ENCODE peak calls at places on chromosomes 5 and 9, in eight cellular contexts. B is HCT116, E is neural progenitor cell, U is hepatocyte, T is SK-N-SH, Y is MM.1S, Q is GM23248, L is GM23338. P is an unnamed sample. For H3K27me3 and H3K36me3, the result is how much of the 10 kb centered on the place peaks cover.

GRCh38 chr5:153490124-153491085 is at the start of gene GRIA1:
- DNase-seq in B (no peak), E (peak), U (peak), T (peak), Y (no peak), Q (peak), L (peak), P (no peak)

GRCh38 chr9:97059661-97060060 is 20.7 kb upstream of the CTSV start:
- DNase-seq in B (peak), E (no peak), U (peak), T (no peak), Y (no peak), Q (peak), L (no peak), P (peak)

GRCh38 chr9:124724415-124725067 is 46.6 kb downstream of the NR6A1 start:
- DNase-seq in B (no peak), E (no peak), U (no peak), T (no peak), Y (no peak), Q (no peak), L (no peak), P (no peak)

GRCh38 chr5:15009420-15009819 is 137.8 kb upstream of the ANKH start:
- DNase-seq in B (peak), E (no peak), U (peak), T (peak), Y (no peak), Q (peak), L (no peak), P (peak)

GRCh38 chr5:157918811-157919742 is 60.1 kb upstream of the CLINT1 start:
- DNase-seq in B (no peak), E (no peak), U (peak), T (no peak), Y (no peak), Q (peak), L (no peak), P (no peak)

GRCh38 chr9:124078641-124079040 is 67.1 kb downstream of the LHX2 start:
- DNase-seq in B (no peak), E (no peak), U (no peak), T (no peak), Y (no peak), Q (peak), L (no peak), P (peak)

GRCh38 chr9:109194157-109194556 is 27.1 kb upstream of the FRRS1L start:
- DNase-seq in B (no peak), E (no peak), U (no peak), T (no peak), Y (no peak), Q (no peak), L (no peak), P (no peak)

GRCh38 chr5:51382759-51383493 is at the start of gene ISL1:
- DNase-seq in B (peak), E (peak), U (peak), T (peak), Y (no peak), Q (peak), L (peak), P (peak)

GRCh38 chr5:123717139-123717538 is 205.2 kb downstream of the CSNK1G3 start:
- DNase-seq in B (no peak), E (no peak), U (no peak), T (no peak), Y (no peak), Q (peak), L (no peak), P (peak)

GRCh38 chr5:41935544-41935943 is 10.5 kb downstream of the FBXO4 start:
- DNase-seq in B (no peak), E (peak), U (no peak), T (no peak), Y (no peak), Q (no peak), L (peak), P (no peak)

GRCh38 chr9:113131689-113132151 is 19.1 kb upstream of the SLC31A2 start:
- DNase-seq in B (no peak), E (peak), U (peak), T (no peak), Y (peak), Q (peak), L (peak), P (peak)

GRCh38 chr5:65172486-65173129 is 309.1 kb downstream of the ADAMTS6 start:
- DNase-seq in B (no peak), E (no peak), U (no peak), T (no peak), Y (no peak), Q (peak), L (no peak), P (no peak)

GRCh38 chr9:117315236-117315635 is 99.6 kb downstream of the ASTN2 start:
- DNase-seq in B (no peak), E (no peak), U (no peak), T (no peak), Y (no peak), Q (no peak), L (no peak), P (no peak)

GRCh38 chr5:120678279-120678678 is 214.2 kb downstream of the PRR16 start:
- DNase-seq in B (no peak), E (no peak), U (no peak), T (no peak), Y (no peak), Q (peak), L (no peak), P (no peak)

GRCh38 chr5:141747152-141747640 is 65.2 kb upstream of the ARAP3 start:
- DNase-seq in B (peak), E (peak), U (peak), T (peak), Y (no peak), Q (peak), L (peak), P (peak)

GRCh38 chr9:6152824-6153223 is 62.8 kb upstream of the IL33 start:
- DNase-seq in B (no peak), E (no peak), U (no peak), T (no peak), Y (no peak), Q (no peak), L (no peak), P (peak)

GRCh38 chr5:14399054-14399657 is 182.4 kb upstream of the OTULINL start:
- DNase-seq in B (peak), E (peak), U (peak), T (peak), Y (peak), Q (peak), L (peak), P (peak)

GRCh38 chr5:106288977-106289376 is 1381.8 kb downstream of the EFNA5 start:
- DNase-seq in B (no peak), E (no peak), U (no peak), T (no peak), Y (no peak), Q (no peak), L (no peak), P (peak)

GRCh38 chr5:172902497-172903472 is 56.4 kb upstream of the RPL26L1 start:
- DNase-seq in B (peak), E (peak), U (peak), T (peak), Y (no peak), Q (peak), L (peak), P (peak)

DNA sequence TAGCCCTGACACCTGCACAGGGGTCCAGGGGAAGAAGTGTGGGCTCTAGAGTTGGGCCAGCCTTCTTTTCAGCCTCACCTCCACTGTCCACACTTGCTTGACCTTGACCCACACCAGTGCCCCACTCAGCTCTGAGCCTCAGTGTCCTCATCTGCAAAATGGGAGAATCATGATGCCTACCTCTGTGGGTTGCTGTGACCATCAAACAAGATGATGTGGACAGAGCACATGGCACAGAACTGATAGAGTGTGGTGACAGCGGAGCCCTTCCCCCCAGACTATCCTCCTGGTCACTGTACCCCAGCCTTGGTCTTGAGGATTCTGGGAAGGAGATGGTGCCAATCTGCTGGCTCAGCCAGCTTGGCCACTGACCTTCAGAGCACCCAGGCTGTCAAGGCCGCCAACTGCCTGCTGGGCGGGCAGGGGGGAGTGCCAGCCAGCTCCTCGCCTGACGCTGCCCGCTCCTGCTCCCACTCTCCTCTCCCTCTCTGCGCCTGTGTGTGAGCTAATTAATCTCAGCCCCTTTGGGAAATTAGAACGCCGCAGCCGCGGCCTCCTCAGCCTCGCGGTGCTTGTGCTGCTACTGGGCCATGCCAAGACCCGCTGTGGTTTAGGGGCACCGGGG is 16.7 kb downstream of the CXXC5 start:
- DNase-seq in B (no peak), E (no peak), U (no peak), T (peak), Y (no peak), Q (no peak), L (no peak), P (no peak)
- TF ChIP-seq EZH2phosphoT487 in B (no peak), E (no peak), U (no peak), T (no peak), Y (no peak), Q (no peak), L (no peak), P (no peak)

GRCh38 chr5:1850324-1851154 is 32.2 kb downstream of the IRX4 start:
- DNase-seq in B (no peak), E (no peak), U (no peak), T (no peak), Y (no peak), Q (no peak), L (peak), P (no peak)

GRCh38 chr5:1855075-1855474 is 27.6 kb downstream of the IRX4 start:
- DNase-seq in B (no peak), E (no peak), U (no peak), T (no peak), Y (no peak), Q (no peak), L (no peak), P (no peak)

GRCh38 chr5:1852324-1852947 is 30.3 kb downstream of the IRX4 start:
- DNase-seq in B (no peak), E (no peak), U (no peak), T (no peak), Y (no peak), Q (no peak), L (no peak), P (no peak)

GRCh38 chr5:1853531-1853930 is 29.2 kb downstream of the IRX4 start:
- DNase-seq in B (no peak), E (no peak), U (no peak), T (no peak), Y (no peak), Q (no peak), L (no peak), P (no peak)

GRCh38 chr5:1851290-1851934 is 31.3 kb downstream of the IRX4 start:
- DNase-seq in B (no peak), E (peak), U (no peak), T (no peak), Y (no peak), Q (no peak), L (peak), P (no peak)
- H3K27me3 ChIP-seq in B (under half), E (half or more), U (half or more), T (half or more), Y (half or more), Q (half or more), L (under half), P (under half)

GRCh38 chr9:92654481-92655301 is 15.2 kb downstream of the IPPK start:
- DNase-seq in B (no peak), E (no peak), U (no peak), T (no peak), Y (no peak), Q (peak), L (no peak), P (peak)
- H3K36me3 ChIP-seq in B (under half), E (under half), U (under half), T (under half), Y (under half), Q (under half), L (under half), P (under half)

GRCh38 chr5:128596071-128596470 is 58.0 kb upstream of the FBN2 start:
- DNase-seq in B (no peak), E (no peak), U (peak), T (no peak), Y (no peak), Q (peak), L (no peak), P (no peak)
- TF ChIP-seq EZH2phosphoT487 in B (no peak), E (no peak), U (no peak), T (no peak), Y (no peak), Q (no peak), L (no peak), P (no peak)

DNA sequence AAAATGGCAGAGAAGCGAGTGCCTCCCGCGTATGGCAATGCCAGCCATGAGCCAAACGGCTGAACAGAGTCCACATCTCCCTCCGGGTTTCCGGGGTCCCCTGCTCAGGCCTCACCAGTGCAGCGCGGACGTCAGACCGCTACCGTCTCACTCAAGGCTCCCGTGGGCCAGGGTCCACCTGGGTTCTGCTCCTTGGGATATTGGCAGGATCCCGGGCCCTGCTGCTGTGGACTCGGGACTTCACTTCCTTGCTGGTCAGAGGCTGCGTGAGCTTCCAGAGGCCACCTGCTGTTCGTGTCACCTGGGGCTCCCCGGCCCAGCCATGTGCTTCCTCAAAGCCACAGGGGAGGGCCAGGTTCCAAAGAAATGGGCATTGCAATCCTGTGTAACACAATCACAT is 38.4 kb upstream of the CLPTM1L start:
- DNase-seq in B (no peak), E (no peak), U (no peak), T (no peak), Y (no peak), Q (no peak), L (no peak), P (no peak)
- H3K27me3 ChIP-seq in B (under half), E (half or more), U (under half), T (under half), Y (under half), Q (under half), L (under half), P (under half)

GRCh38 chr9:137263506-137263905 is 8.4 kb downstream of the NELFB start:
- DNase-seq in B (no peak), E (no peak), U (no peak), T (no peak), Y (no peak), Q (no peak), L (no peak), P (no peak)
- H3K36me3 ChIP-seq in B (under half), E (under half), U (under half), T (under half), Y (under half), Q (under half), L (under half), P (under half)

GRCh38 chr5:82591021-82591515 is 312.9 kb upstream of the RPS23 start:
- DNase-seq in B (no peak), E (no peak), U (no peak), T (no peak), Y (no peak), Q (peak), L (peak), P (peak)
- TF ChIP-seq EZH2phosphoT487 in B (no peak), E (no peak), U (no peak), T (no peak), Y (no peak), Q (no peak), L (no peak), P (no peak)

GRCh38 chr5:169339869-169340268 is 38.9 kb upstream of the SLIT3 start:
- DNase-seq in B (no peak), E (no peak), U (no peak), T (no peak), Y (no peak), Q (no peak), L (no peak), P (no peak)
- H3K27me3 ChIP-seq in B (under half), E (under half), U (under half), T (under half), Y (under half), Q (under half), L (under half), P (under half)

P was measured in PC-3.